ENCODE peak calls at places on chromosome 20, in four cellular contexts. One of them, this sample, is unnamed.

GRCh38 chr20:2814076-2814475 is 711 bp upstream of the C20orf141 start:
- DNase-seq in fibroblast of mammary gland: peak; percentile 33
- DNase-seq in lower leg skin: no peak
- DNase-seq in Caco-2: no peak
- DNase-seq in this sample: no peak

GRCh38 chr20:58239216-58239615 is 10.8 kb upstream of the ANKRD60 start:
- DNase-seq in fibroblast of mammary gland: no peak
- DNase-seq in Caco-2: no peak
- DNase-seq in lower leg skin: no peak
- DNase-seq in this sample: no peak

GRCh38 chr20:17613328-17614175 is 43.7 kb downstream of the DSTN start:
- DNase-seq in fibroblast of mammary gland: no peak
- DNase-seq in Caco-2: peak; percentile 43
- DNase-seq in lower leg skin: peak; percentile 16
- DNase-seq in this sample: no peak

GRCh38 chr20:38421915-38422314 is 13.2 kb downstream of the SNHG17 start:
- DNase-seq in lower leg skin: no peak
- DNase-seq in fibroblast of mammary gland: no peak
- DNase-seq in Caco-2: peak; percentile 7
- DNase-seq in this sample: no peak

GRCh38 chr20:13819885-13820645 is 35.2 kb downstream of the NDUFAF5 start:
- DNase-seq in fibroblast of mammary gland: peak; percentile 64
- DNase-seq in Caco-2: no peak
- DNase-seq in lower leg skin: no peak
- DNase-seq in this sample: peak; percentile 12

GRCh38 chr20:7859371-7859802 is 80.9 kb downstream of the HAO1 start:
- DNase-seq in Caco-2: no peak
- DNase-seq in lower leg skin: no peak
- DNase-seq in fibroblast of mammary gland: peak; percentile 79
- DNase-seq in this sample: peak; percentile 54

GRCh38 chr20:61698598-61698960 is 367.1 kb downstream of the TAF4 start:
- DNase-seq in lower leg skin: no peak
- DNase-seq in fibroblast of mammary gland: no peak
- DNase-seq in Caco-2: no peak
- DNase-seq in this sample: no peak

GRCh38 chr20:24768226-24768625 is 180.8 kb upstream of the CST7 start:
- DNase-seq in Caco-2: peak; percentile 27
- DNase-seq in fibroblast of mammary gland: no peak
- DNase-seq in lower leg skin: no peak
- DNase-seq in this sample: no peak

GRCh38 chr20:50624351-50625016 is 66.9 kb downstream of the RIPOR3 start:
- DNase-seq in lower leg skin: no peak
- DNase-seq in Caco-2: no peak
- DNase-seq in fibroblast of mammary gland: no peak
- DNase-seq in this sample: no peak

GRCh38 chr20:15862178-15862577 is 711.1 kb downstream of the KIF16B start:
- DNase-seq in Caco-2: no peak
- DNase-seq in fibroblast of mammary gland: no peak
- DNase-seq in lower leg skin: no peak
- DNase-seq in this sample: no peak

GRCh38 chr20:14732996-14733395 is 395.6 kb upstream of the FLRT3 start:
- DNase-seq in Caco-2: no peak
- DNase-seq in lower leg skin: no peak
- DNase-seq in fibroblast of mammary gland: no peak
- DNase-seq in this sample: no peak

GRCh38 chr20:11395581-11395980 is 522.1 kb upstream of the BTBD3 start:
- DNase-seq in lower leg skin: no peak
- DNase-seq in Caco-2: no peak
- DNase-seq in fibroblast of mammary gland: peak; percentile 58
- DNase-seq in this sample: no peak

GRCh38 chr20:354298-354977 is 7.5 kb downstream of the NRSN2 start:
- DNase-seq in Caco-2: peak; percentile 82
- DNase-seq in fibroblast of mammary gland: peak; percentile 68
- DNase-seq in lower leg skin: peak; percentile 60
- DNase-seq in this sample: peak; percentile 30

GRCh38 chr20:36105731-36106226 is 48.8 kb upstream of the EPB41L1 start:
- DNase-seq in Caco-2: no peak
- DNase-seq in fibroblast of mammary gland: no peak
- DNase-seq in lower leg skin: no peak
- DNase-seq in this sample: no peak

GRCh38 chr20:19688031-19688806 is 69.8 kb upstream of the RIN2 start:
- DNase-seq in fibroblast of mammary gland: peak; percentile 85
- DNase-seq in lower leg skin: peak; percentile 56
- DNase-seq in Caco-2: peak; percentile 80
- DNase-seq in this sample: peak; percentile 64

GRCh38 chr20:34628026-34628425 is 48.9 kb downstream of the PIGU start:
- DNase-seq in fibroblast of mammary gland: no peak
- DNase-seq in Caco-2: no peak
- DNase-seq in lower leg skin: no peak
- DNase-seq in this sample: no peak

GRCh38 chr20:10761786-10762185 is 88.0 kb upstream of the JAG1 start:
- DNase-seq in Caco-2: no peak
- DNase-seq in fibroblast of mammary gland: no peak
- DNase-seq in lower leg skin: no peak
- DNase-seq in this sample: no peak

GRCh38 chr20:61025536-61025935 is 226.5 kb upstream of the CDH4 start:
- DNase-seq in Caco-2: no peak
- DNase-seq in fibroblast of mammary gland: no peak
- DNase-seq in lower leg skin: no peak
- DNase-seq in this sample: no peak

GRCh38 chr20:54094268-54094580 is 23.8 kb upstream of the BCAS1 start:
- DNase-seq in lower leg skin: no peak
- DNase-seq in Caco-2: no peak
- DNase-seq in fibroblast of mammary gland: no peak
- DNase-seq in this sample: no peak

GRCh38 chr20:24662756-24663399 is 193.4 kb downstream of the SYNDIG1 start:
- DNase-seq in Caco-2: peak; percentile 23
- DNase-seq in fibroblast of mammary gland: peak; percentile 54
- DNase-seq in lower leg skin: no peak
- DNase-seq in this sample: no peak

GRCh38 chr20:50015993-50016770 is 33.4 kb downstream of the SNAI1 start:
- DNase-seq in fibroblast of mammary gland: no peak
- DNase-seq in Caco-2: peak; percentile 92
- DNase-seq in lower leg skin: no peak
- DNase-seq in this sample: no peak

GRCh38 chr20:44657875-44658274 is 6.4 kb upstream of the ADA start:
- DNase-seq in fibroblast of mammary gland: no peak
- DNase-seq in lower leg skin: no peak
- DNase-seq in Caco-2: no peak
- DNase-seq in this sample: no peak

GRCh38 chr20:62405981-62406513 is 1.0 kb downstream of the CABLES2 start:
- DNase-seq in fibroblast of mammary gland: no peak
- DNase-seq in Caco-2: no peak
- DNase-seq in lower leg skin: no peak
- DNase-seq in this sample: no peak

GRCh38 chr20:58094698-58095097 is 133.8 kb downstream of the ANKRD60 start:
- DNase-seq in lower leg skin: no peak
- DNase-seq in fibroblast of mammary gland: no peak
- DNase-seq in Caco-2: peak; percentile 26
- DNase-seq in this sample: no peak

GRCh38 chr20:1617055-1617454 is 2.8 kb downstream of the SIRPB1 start:
- DNase-seq in lower leg skin: no peak
- DNase-seq in Caco-2: no peak
- DNase-seq in fibroblast of mammary gland: no peak
- DNase-seq in this sample: no peak
- H3K4me3 ChIP-seq in lower leg skin: no peak overlapping the region
- H3K4me3 ChIP-seq in Caco-2: no peak overlapping the region
- H3K4me3 ChIP-seq in fibroblast of mammary gland: no peak overlapping the region
- H3K4me3 ChIP-seq in this sample: no peak overlapping the region

DNA sequence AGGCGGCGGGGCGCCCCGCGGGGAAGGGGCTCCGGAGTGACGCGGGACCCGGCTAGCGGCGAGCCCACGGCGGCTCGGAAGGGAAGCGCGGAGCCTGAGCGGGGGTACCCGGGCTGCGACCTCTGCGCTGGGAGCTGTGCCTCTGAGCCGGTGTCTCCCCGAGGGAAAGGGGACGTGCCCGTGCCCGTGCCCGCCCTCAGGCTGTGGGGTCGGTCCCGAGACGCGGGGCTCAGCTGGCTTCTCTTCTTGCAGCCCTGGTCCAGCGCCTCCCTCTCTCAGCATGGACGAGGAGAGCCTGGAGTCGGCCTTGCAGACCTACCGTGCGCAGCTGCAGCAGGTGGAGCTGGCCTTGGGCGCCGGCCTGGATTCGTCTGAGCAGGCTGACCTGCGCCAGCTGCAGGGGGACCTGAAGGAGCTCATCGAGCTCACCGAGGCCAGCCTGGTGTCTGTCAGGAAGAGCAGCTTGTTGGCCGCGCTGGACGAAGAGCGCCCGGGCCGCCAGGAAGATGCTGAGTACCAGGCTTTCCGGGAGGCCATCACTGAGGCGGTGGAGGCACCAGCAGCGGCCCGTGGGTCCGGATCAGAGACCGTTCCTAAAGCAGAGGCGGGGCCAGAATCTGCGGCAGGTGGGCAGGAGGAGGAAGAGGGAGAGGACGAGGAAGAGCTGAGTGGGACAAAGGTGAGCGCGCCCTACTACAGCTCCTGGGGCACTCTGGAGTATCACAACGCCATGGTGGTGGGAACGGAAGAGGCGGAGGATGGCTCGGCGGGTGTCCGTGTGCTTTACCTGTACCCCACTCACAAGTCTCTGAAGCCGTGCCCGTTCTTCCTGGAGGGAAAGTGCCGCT is 686 bp downstream of the ZGPAT start:
- DNase-seq in Caco-2: peak; percentile 72
- DNase-seq in fibroblast of mammary gland: no peak
- DNase-seq in lower leg skin: no peak
- DNase-seq in this sample: no peak
- H3K4me3 ChIP-seq in Caco-2: peak overlapping the region; percentile 96
- H3K4me3 ChIP-seq in fibroblast of mammary gland: peak overlapping the region; percentile 72
- H3K4me3 ChIP-seq in lower leg skin: peak overlapping the region; percentile 48
- H3K4me3 ChIP-seq in this sample: peak overlapping the region; percentile 95

DNA sequence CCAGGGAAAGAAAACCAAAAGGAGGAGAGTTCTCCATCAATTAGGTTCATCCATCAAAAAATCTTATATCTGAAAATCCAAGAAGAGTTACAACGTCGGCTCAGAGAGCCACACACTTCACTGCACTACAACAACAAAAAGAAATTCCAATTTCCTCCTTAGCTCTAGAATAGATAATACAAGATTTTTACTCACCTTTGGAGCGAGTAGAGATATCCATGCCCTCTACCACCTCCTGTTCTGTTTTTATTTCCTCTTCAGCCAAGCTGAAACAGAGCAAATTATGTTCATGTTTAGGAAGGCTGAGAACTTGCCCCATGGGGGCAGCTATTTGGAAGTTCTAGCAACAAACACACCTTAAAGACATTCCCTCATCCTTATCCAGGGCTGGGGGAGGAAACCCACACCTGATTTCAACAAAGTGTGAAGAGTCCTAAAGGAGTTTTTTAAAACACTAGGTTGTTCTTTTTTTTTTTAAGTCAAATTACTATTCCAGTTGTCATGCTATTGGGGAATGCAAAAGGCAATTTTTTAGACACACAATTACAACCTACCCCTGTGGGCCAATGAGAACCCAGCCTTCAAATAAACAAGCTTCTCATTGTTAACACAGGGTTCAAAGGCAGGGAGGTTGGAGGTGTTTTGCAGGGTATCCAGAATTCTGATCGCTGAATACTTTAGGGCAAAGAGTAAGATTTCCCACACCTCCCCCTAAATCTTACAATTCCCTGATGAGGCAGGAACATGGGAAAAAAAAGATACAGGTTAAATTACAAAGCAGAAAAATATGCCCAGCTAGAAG is 8.6 kb downstream of the ZMYND8 start:
- DNase-seq in Caco-2: no peak
- DNase-seq in fibroblast of mammary gland: no peak
- DNase-seq in lower leg skin: no peak
- DNase-seq in this sample: no peak
- H3K4me3 ChIP-seq in Caco-2: no peak overlapping the region
- H3K4me3 ChIP-seq in fibroblast of mammary gland: no peak overlapping the region
- H3K4me3 ChIP-seq in lower leg skin: no peak overlapping the region
- H3K4me3 ChIP-seq in this sample: no peak overlapping the region

GRCh38 chr20:46010491-46011405 is 2.0 kb downstream of the MMP9 start:
- DNase-seq in lower leg skin: no peak
- DNase-seq in fibroblast of mammary gland: no peak
- DNase-seq in Caco-2: no peak
- DNase-seq in this sample: no peak
- H3K4me3 ChIP-seq in lower leg skin: no peak overlapping the region
- H3K4me3 ChIP-seq in fibroblast of mammary gland: no peak overlapping the region
- H3K4me3 ChIP-seq in Caco-2: no peak overlapping the region
- H3K4me3 ChIP-seq in this sample: no peak overlapping the region

GRCh38 chr20:4171538-4172116 is 156.3 kb upstream of the RNF24 start:
- DNase-seq in lower leg skin: no peak
- DNase-seq in fibroblast of mammary gland: no peak
- DNase-seq in Caco-2: peak; percentile 91
- DNase-seq in this sample: no peak

GRCh38 chr20:4173142-4173541 is 157.8 kb upstream of the RNF24 start:
- DNase-seq in Caco-2: no peak
- DNase-seq in fibroblast of mammary gland: no peak
- DNase-seq in lower leg skin: no peak
- DNase-seq in this sample: no peak

GRCh38 chr20:4167261-4168004 is 152.1 kb upstream of the RNF24 start:
- DNase-seq in fibroblast of mammary gland: no peak
- DNase-seq in Caco-2: no peak
- DNase-seq in lower leg skin: no peak
- DNase-seq in this sample: no peak

GRCh38 chr20:4169360-4170214 is 154.2 kb upstream of the RNF24 start:
- DNase-seq in Caco-2: no peak
- DNase-seq in fibroblast of mammary gland: no peak
- DNase-seq in lower leg skin: no peak
- DNase-seq in this sample: no peak

GRCh38 chr20:4170621-4171537 is 155.5 kb upstream of the RNF24 start:
- DNase-seq in Caco-2: no peak
- DNase-seq in fibroblast of mammary gland: no peak
- DNase-seq in lower leg skin: no peak
- DNase-seq in this sample: no peak
- H3K4me3 ChIP-seq in Caco-2: peak overlapping the region; percentile 77
- H3K4me3 ChIP-seq in fibroblast of mammary gland: no peak overlapping the region
- H3K4me3 ChIP-seq in lower leg skin: no peak overlapping the region
- H3K4me3 ChIP-seq in this sample: no peak overlapping the region

GRCh38 chr20:51979226-51979625 is 176.9 kb upstream of the SALL4 start:
- DNase-seq in lower leg skin: no peak
- DNase-seq in Caco-2: peak; percentile 31
- DNase-seq in fibroblast of mammary gland: peak; percentile 35
- DNase-seq in this sample: no peak

GRCh38 chr20:51987812-51988211 is 185.5 kb upstream of the SALL4 start:
- DNase-seq in lower leg skin: no peak
- DNase-seq in Caco-2: peak; percentile 33
- DNase-seq in fibroblast of mammary gland: no peak
- DNase-seq in this sample: no peak

GRCh38 chr20:51985753-51986152 is 183.4 kb upstream of the SALL4 start:
- DNase-seq in lower leg skin: no peak
- DNase-seq in fibroblast of mammary gland: peak; percentile 60
- DNase-seq in Caco-2: no peak
- DNase-seq in this sample: no peak

GRCh38 chr20:51980277-51980676 is 178.0 kb upstream of the SALL4 start:
- DNase-seq in Caco-2: peak; percentile 37
- DNase-seq in lower leg skin: no peak
- DNase-seq in fibroblast of mammary gland: no peak
- DNase-seq in this sample: no peak

DNA sequence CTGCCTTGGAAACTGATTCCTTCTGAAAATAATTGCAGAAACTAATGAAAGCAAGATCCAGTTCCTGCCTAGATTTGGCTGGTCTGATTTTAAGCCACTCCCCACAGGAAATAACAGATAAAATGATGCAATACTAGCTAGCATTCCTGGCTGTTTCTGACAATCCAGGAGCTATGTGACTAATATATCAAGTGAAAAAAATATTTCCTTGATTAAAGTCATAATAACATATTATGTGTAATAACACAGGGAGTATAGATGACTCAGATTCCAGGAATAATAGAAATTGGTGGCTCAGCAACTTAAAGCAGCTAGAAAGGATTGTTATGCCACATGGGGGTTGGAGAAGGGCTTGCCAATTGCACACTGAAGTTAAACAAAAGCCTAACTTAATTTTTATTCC is 182.7 kb upstream of the SALL4 start:
- DNase-seq in fibroblast of mammary gland: peak; percentile 96
- DNase-seq in lower leg skin: peak; percentile 23
- DNase-seq in Caco-2: no peak
- DNase-seq in this sample: peak; percentile 73
- H3K4me3 ChIP-seq in fibroblast of mammary gland: no peak overlapping the region
- H3K4me3 ChIP-seq in lower leg skin: no peak overlapping the region
- H3K4me3 ChIP-seq in Caco-2: no peak overlapping the region
- H3K4me3 ChIP-seq in this sample: no peak overlapping the region